ENCODE peak calls at places on chromosomes 16 and 17, in eight cellular contexts. B is D721Med; W is ELF-1; N is Jurkat, Clone E6-1; V is lower lobe of right lung; L is dermis blood vessel endothelial cell; U is hepatocyte; A is GM23248. D is an unnamed sample.

GRCh38 chr17:49382556-49382955 is 20.5 kb upstream of the ZNF652 start:
- DNase-seq in U (no peak), V (no peak), W (no peak), B (no peak), N (no peak), L (no peak), A (no peak), D (no peak)

GRCh38 chr17:66469890-66470289 is 167.5 kb downstream of the PRKCA start:
- DNase-seq in L (no peak), U (no peak), B (no peak), V (no peak), W (no peak), N (no peak), A (no peak), D (peak; percentile 51)

GRCh38 chr17:2054262-2054739 is 602 bp upstream of the HIC1 start:
- DNase-seq in V (no peak), U (no peak), N (no peak), L (peak; percentile 62), B (no peak), W (peak; percentile 52), A (peak; percentile 70), D (peak; percentile 74)

GRCh38 chr17:67011527-67012175 is 32.7 kb upstream of the CACNG1 start:
- DNase-seq in W (no peak), V (no peak), U (no peak), A (no peak), N (no peak), B (no peak), L (no peak), D (no peak)

GRCh38 chr17:43917348-43918025 is 10.2 kb upstream of the MPP2 start:
- DNase-seq in B (no peak), N (no peak), U (peak; percentile 45), W (peak; percentile 83), V (peak; percentile 65), A (peak; percentile 17), L (peak; percentile 71), D (no peak)

GRCh38 chr17:49359990-49360795 is 1.9 kb downstream of the ZNF652 start:
- DNase-seq in N (no peak), B (no peak), W (no peak), V (no peak), L (peak; percentile 31), U (no peak), A (peak; percentile 23), D (peak; percentile 42)

GRCh38 chr17:32876414-32877163 is at the start of gene MYO1D:
- DNase-seq in B (no peak), V (peak; percentile 83), U (peak; percentile 88), A (peak; percentile 61), W (peak; percentile 66), L (peak; percentile 41), N (no peak), D (peak; percentile 35)

GRCh38 chr16:83995756-83996155 is 27.7 kb downstream of the NECAB2 start:
- DNase-seq in L (peak; percentile 5), B (no peak), U (peak; percentile 25), A (no peak), N (no peak), V (peak; percentile 55), W (peak; percentile 45), D (no peak)

GRCh38 chr16:25210758-25211157 is 6.0 kb upstream of the AQP8 start:
- DNase-seq in L (peak; percentile 26), A (peak; percentile 63), V (no peak), W (no peak), B (no peak), U (no peak), N (no peak), D (peak; percentile 91)

GRCh38 chr16:83835972-83836566 is 28.3 kb downstream of the HSBP1 start:
- DNase-seq in V (no peak), A (peak; percentile 77), L (peak; percentile 88), N (peak; percentile 58), U (no peak), B (no peak), W (no peak), D (peak; percentile 82)

GRCh38 chr16:8972843-8973586 is 9.3 kb upstream of the USP7 start:
- DNase-seq in B (no peak), W (no peak), L (no peak), U (no peak), V (no peak), N (no peak), A (peak; percentile 67), D (no peak)

GRCh38 chr17:27533874-27534815 is 77.9 kb downstream of the KSR1 start:
- DNase-seq in N (no peak), W (peak; percentile 81), U (no peak), B (no peak), A (peak; percentile 90), V (no peak), L (peak; percentile 59), D (peak; percentile 88)

GRCh38 chr17:39677581-39678339 is 9.5 kb downstream of the PNMT start:
- DNase-seq in V (no peak), B (no peak), L (no peak), N (no peak), U (no peak), W (no peak), A (no peak), D (no peak)

GRCh38 chr17:49646391-49647255 is 31.3 kb downstream of the SPOP start:
- DNase-seq in B (no peak), N (no peak), W (peak; percentile 13), A (peak; percentile 84), U (peak; percentile 27), L (peak; percentile 52), V (no peak), D (peak; percentile 89)

GRCh38 chr16:24668481-24669001 is 60.9 kb upstream of the TNRC6A start:
- DNase-seq in L (peak; percentile 85), V (no peak), N (no peak), B (no peak), U (no peak), W (no peak), A (peak; percentile 93), D (peak; percentile 41)

D was measured in ELR.